ENCODE peak calls at places on chromosomes 16 and 17, in eight cellular contexts. B is stomach, G is suprapubic skin, W is uterus, P is prostate gland, R is A549, X is esophagus squamous epithelium, S is transverse colon. T is an unnamed sample.

GRCh38 chr16:17369441-17369951 is 101.3 kb downstream of the XYLT1 start:
- DNase-seq in B (peak), G (no peak), W (no peak), P (no peak), R (no peak), X (peak), S (peak), T (peak)

GRCh38 chr17:61486135-61487120 is 34.2 kb downstream of the TBX4 start:
- DNase-seq in B (peak), G (peak), W (peak), P (no peak), R (no peak), X (no peak), S (no peak), T (no peak)

GRCh38 chr16:90026135-90026534 is 6.9 kb upstream of the DBNDD1 start:
- DNase-seq in B (no peak), G (no peak), W (no peak), P (no peak), R (no peak), X (no peak), S (no peak), T (no peak)

GRCh38 chr16:77387075-77387474 is 47.8 kb downstream of the ADAMTS18 start:
- DNase-seq in B (no peak), G (no peak), W (no peak), P (no peak), R (no peak), X (no peak), S (no peak), T (no peak)

GRCh38 chr17:79835953-79836951 is 3.0 kb downstream of the CBX4 start:
- DNase-seq in B (peak), G (peak), W (no peak), P (peak), R (peak), X (no peak), S (peak), T (peak)

GRCh38 chr17:21677126-21677910 is 15.0 kb upstream of the KCNJ18 start:
- DNase-seq in B (no peak), G (peak), W (no peak), P (no peak), R (no peak), X (no peak), S (no peak), T (no peak)

GRCh38 chr16:58499615-58500328 is at the start of gene NDRG4:
- DNase-seq in B (peak), G (peak), W (no peak), P (no peak), R (peak), X (no peak), S (peak), T (no peak)

GRCh38 chr17:681738-682137 is 32.9 kb downstream of the VPS53 start:
- DNase-seq in B (no peak), G (no peak), W (no peak), P (no peak), R (no peak), X (no peak), S (no peak), T (no peak)

GRCh38 chr16:70749681-70750601 is 51.0 kb downstream of the VAC14 start:
- DNase-seq in B (no peak), G (no peak), W (peak), P (no peak), R (no peak), X (no peak), S (no peak), T (no peak)

GRCh38 chr17:70794757-70795156 is 625.4 kb downstream of the KCNJ2 start:
- DNase-seq in B (no peak), G (no peak), W (no peak), P (no peak), R (no peak), X (no peak), S (no peak), T (no peak)

GRCh38 chr16:10740845-10741208 is 2.8 kb upstream of the NUBP1 start:
- DNase-seq in B (peak), G (no peak), W (no peak), P (no peak), R (no peak), X (no peak), S (no peak), T (no peak)

GRCh38 chr17:36939059-36939943 is 2.0 kb downstream of the LHX1 start:
- DNase-seq in B (no peak), G (no peak), W (no peak), P (no peak), R (no peak), X (no peak), S (no peak), T (no peak)

GRCh38 chr17:63848834-63849689 is 6.6 kb upstream of the SMARCD2 start:
- DNase-seq in B (peak), G (peak), W (peak), P (peak), R (peak), X (peak), S (peak), T (peak)
- H3K4me3 ChIP-seq in B (peak), G (peak), W (peak), P (peak), R (peak), X (peak), S (peak), T (peak)

GRCh38 chr16:1474796-1475551 is at the start of gene CLCN7:
- DNase-seq in B (peak), G (peak), W (peak), P (peak), R (peak), X (peak), S (peak), T (peak)
- TF ChIP-seq POLR2A in B (no peak), G (peak), W (peak), P (peak), R (peak), X (peak), S (peak), T (peak)

DNA sequence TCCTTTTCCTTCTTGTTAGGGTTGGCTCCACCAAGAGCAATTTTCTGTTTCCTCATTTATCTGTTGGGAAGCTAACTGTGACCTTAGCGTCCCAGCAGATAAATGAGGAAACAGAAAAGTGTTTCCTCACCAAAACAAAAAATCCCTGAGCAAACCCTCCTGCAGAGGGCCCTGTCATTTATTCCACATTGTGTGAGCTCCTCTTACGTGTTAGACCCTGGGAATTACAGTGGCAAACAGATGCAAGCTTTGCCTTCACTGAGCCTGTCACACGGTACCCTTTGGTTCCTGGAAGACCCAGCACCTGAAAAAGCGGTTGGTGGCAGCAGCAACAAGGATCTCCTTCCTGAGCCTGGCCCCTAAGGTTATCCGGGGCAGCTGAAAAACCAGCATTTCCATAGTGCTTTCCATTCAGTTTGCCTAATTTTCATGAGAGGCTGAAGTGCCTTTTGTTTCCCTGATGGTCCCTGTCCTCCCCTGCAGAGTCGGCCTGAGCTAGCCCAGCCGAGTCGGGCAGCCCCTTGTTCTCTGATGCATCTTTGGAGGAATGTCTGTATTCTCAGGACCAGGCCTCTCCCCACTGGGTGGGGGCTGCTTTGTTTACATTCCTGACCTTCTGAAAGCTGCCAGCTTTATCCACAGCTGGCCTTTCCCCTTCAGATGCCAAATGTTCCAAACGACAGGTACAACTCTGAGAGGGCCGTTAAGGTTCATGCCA is 34.7 kb downstream of the YPEL2 start:
- DNase-seq in B (peak), G (no peak), W (no peak), P (no peak), R (no peak), X (no peak), S (no peak), T (peak)
- H3K4me3 ChIP-seq in B (peak), G (no peak), W (no peak), P (no peak), R (no peak), X (no peak), S (peak), T (no peak)

GRCh38 chr17:76557368-76558209 is 17.7 kb downstream of the PRCD start:
- DNase-seq in B (peak), G (peak), W (peak), P (peak), R (peak), X (peak), S (peak), T (peak)
- TF ChIP-seq POLR2A in B (peak), G (no peak), W (peak), P (peak), R (peak), X (peak), S (peak), T (peak)

DNA sequence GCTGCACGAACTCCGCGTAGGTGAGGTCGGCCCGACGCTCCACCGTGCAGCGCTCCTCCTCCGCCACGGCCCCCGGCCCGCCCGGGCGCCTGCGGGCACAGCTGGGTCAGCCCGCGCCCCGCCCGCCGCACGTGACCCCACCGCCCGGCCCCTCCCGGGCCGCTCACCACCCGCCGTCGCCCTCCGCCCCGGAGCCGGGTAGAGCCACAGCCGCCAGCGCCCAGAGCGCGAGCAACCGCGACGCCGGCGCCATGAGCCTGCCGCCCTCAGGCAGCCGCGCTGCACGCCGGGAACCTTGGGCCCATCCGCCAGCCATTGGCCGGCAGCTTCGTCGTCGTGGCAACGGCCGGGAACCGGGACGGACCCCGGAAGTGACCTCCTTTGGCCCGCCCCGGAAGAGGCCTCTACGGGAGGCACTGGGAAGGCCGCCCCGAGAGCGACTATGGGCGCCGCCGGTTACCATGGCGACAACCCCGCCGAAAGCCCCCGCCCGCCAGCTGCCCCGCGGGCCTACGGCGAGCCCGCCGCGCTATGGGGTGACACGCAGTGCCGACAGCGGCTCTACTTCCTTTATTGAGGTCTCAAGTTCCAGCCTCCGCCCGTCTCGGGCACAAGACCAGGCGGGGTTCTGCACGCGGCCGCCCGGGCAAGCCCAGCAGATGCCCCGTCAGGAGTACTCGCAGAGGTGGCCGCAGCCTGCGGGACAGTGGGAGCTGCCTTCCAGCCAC is at the start of gene JMJD8:
- DNase-seq in B (peak), G (peak), W (peak), P (peak), R (peak), X (peak), S (peak), T (peak)
- H3K4me3 ChIP-seq in B (peak), G (peak), W (peak), P (peak), R (peak), X (peak), S (peak), T (peak)

DNA sequence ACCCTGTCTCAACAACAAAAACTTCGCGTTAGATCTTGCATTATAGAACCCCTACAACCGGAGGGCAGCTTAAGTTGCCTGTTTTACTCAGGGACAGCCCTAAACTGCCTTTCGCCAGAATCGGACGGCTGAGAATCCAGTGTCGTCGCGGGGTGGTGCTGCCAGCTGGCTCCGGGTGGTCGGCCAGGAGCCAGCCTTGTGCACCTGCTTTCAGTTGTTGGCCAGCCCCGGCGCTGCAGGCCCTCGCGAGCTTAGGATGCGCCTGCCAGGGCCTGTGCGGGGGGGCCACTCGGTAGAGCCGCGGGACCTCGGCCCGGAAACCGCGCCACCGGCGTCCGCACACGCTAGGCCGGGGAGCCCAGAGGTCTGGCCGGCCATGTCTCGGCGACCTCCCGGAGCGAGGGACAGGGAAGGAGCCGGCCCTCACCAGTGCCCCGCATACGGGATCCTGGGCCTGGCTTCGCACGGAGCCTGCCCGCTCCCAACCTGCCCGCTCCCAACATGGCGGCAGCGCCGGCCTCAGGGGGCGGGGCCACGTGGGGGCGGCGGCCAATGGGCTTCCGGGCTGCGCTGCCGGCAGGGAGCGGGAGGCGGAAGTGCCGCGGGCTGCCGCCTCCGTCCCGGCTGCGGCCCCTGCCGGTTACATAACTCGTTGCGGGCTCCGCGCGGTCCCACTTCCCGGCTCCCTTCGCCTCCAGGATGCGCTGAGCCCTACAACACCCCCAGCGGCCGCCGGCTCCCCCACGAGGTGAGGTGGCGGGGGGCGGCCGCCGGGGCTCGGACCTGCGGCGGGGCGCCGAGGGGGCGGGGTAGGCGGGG is 14.2 kb downstream of the NAA60 start:
- DNase-seq in B (peak), G (peak), W (peak), P (peak), R (peak), X (peak), S (peak), T (peak)
- TF ChIP-seq POLR2A in B (no peak), G (peak), W (peak), P (peak), R (peak), X (peak), S (peak), T (peak)

DNA sequence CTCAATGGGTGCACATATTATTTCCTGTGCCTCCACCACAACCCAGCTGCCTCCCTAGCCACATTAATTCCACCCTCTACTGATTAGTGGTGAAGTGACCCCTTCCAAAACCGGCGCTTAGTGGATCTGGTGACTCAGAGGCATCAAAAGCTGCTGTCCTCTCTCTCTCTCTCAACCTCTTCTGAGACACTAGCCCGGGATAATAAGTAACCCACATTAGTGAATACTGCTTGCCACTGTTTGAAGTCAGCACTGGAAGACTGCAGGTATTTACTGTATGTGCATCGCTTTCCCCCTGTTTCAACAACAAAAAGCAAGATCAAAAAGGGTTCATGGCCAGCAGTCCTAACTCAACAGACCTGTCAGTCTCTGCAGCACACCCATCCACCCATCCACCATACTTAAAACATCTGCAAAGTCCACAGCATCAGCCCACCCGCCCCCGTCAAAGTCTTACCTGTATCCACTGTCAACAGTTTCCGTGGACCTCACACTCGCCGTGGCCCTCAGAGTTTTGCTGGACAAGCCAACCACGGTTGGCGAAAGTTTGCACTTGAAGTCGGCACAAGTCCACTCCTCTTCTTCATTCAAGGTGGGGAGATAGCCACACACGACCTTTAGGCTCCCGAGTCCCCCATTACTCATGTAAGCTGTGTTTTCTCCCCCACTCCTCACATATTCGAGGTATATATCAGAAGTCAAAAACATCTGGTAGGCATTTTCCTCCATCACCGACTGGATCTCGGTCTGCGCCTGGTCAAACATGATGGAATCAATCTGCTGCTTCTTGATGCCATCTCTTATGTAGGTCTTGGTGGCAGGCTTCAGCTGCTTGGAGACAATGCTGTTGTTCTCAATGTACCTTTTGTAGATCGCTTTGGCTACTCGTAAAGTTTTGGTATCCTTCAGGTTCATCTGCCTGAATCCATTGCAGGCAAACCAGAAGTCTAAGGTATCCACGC is 3.8 kb downstream of the AXIN2 start:
- DNase-seq in B (no peak), G (no peak), W (no peak), P (no peak), R (peak), X (no peak), S (no peak), T (no peak)
- H3K4me3 ChIP-seq in B (no peak), G (no peak), W (peak), P (peak), R (no peak), X (peak), S (peak), T (no peak)

GRCh38 chr17:59840329-59840907 is 52.3 kb downstream of the TUBD1 start:
- DNase-seq in B (no peak), G (no peak), W (no peak), P (no peak), R (peak), X (no peak), S (no peak), T (no peak)

GRCh38 chr17:59839646-59840328 is 53.0 kb downstream of the TUBD1 start:
- DNase-seq in B (no peak), G (no peak), W (no peak), P (no peak), R (peak), X (no peak), S (no peak), T (no peak)

GRCh38 chr17:59837362-59838195 is 55.2 kb downstream of the TUBD1 start:
- DNase-seq in B (peak), G (no peak), W (peak), P (peak), R (peak), X (peak), S (peak), T (peak)

GRCh38 chr17:59840908-59841666 is 51.7 kb downstream of the TUBD1 start:
- DNase-seq in B (no peak), G (no peak), W (no peak), P (no peak), R (peak), X (no peak), S (no peak), T (no peak)

DNA sequence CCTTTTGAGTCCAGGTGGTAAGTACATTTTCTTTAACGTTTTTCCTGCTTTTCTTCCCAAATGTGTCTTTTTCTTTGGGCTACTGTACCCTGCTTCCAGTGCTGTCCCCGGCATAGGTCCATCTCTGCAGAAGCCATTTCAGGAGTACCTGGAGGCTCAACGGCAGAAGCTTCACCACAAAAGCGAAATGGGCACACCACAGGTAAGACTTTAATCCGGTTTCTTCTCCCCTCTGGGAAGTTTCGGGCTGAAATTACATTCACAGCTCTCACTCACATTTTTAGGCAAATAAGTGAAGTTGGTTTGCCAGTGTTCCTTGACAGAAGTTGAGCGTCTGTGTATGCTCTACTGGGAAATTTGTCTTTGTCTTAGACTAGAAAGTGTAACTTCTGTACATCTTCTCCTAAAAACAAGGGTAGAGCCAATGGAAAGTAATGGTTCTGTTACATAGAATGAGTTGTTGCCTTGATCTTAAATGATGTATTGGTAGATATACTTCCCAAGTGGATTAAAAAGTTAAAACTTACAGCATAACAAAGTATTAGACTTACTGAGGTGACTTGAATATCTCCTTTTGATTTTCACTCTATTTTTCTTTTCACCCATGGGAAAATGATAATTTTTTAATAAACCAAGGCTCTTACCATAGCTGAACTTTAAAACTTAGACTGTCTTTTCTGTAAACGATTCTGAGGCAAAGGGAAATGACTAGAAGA is 54.4 kb downstream of the TUBD1 start:
- DNase-seq in B (no peak), G (no peak), W (no peak), P (no peak), R (peak), X (no peak), S (no peak), T (no peak)
- TF ChIP-seq POLR2A in B (no peak), G (no peak), W (no peak), P (no peak), R (peak), X (no peak), S (no peak), T (peak)

GRCh38 chr16:84616515-84616914 is 1.4 kb downstream of the COTL1 start:
- DNase-seq in B (no peak), G (no peak), W (no peak), P (no peak), R (peak), X (no peak), S (peak), T (no peak)
- H3K4me3 ChIP-seq in B (peak), G (peak), W (peak), P (peak), R (peak), X (peak), S (peak), T (peak)

DNA sequence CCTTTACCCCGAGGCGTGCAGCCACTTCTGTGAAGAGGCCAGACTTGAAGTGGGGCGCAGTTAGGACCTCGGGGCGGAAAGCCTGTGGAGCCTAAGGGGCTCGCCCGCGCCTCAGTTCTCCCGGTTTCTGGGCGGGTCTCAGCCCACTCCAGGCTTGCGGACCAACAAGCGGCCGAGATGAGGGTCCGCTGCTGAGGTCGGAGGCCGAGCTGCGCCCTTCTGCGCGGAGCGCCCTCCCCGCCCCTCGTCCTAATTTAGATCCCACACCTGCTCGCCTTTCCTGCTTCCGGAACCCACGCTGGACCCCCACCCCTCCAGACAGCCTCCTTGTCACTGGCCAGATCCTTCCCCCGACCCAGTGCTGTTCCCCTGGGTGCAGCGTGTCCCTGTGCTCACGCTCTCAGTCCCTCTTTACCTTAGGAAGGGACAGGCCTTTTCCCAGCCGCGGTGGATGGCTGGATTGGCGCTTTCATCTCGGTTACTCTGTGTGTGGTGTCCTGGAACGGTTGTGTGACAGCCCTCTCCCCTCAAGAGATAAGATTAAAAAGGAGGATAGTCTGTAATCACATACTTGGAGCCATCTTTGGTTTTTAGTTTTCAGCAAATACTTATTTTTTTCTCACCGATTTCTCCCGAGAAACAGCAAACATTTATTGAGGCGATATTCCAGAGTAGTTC is 933 bp upstream of the ATXN7L3 start:
- DNase-seq in B (no peak), G (no peak), W (no peak), P (no peak), R (no peak), X (no peak), S (peak), T (no peak)
- TF ChIP-seq POLR2A in B (no peak), G (no peak), W (no peak), P (no peak), R (no peak), X (peak), S (peak), T (no peak)